ENCODE peak calls at places on chromosomes 6 and 20, in seven cellular contexts. P is spleen, A is body of pancreas, S is uterus, I is sigmoid colon, L is A549, E is IMR-90. C is an unnamed sample.

GRCh38 chr6:166771701-166772100 is 144.7 kb upstream of the RPS6KA2 start:
- DNase-seq in S (no peak), P (no peak), E (no peak), L (no peak), A (no peak), I (no peak), C (no peak)

GRCh38 chr20:21190866-21191265 is 65.0 kb downstream of the KIZ start:
- DNase-seq in L (no peak), S (no peak), P (no peak), A (no peak), E (no peak), I (no peak), C (no peak)

GRCh38 chr6:150312395-150312794 is 56.4 kb upstream of the IYD start:
- DNase-seq in A (no peak), L (no peak), I (no peak), S (no peak), P (no peak), E (no peak), C (no peak)

GRCh38 chr6:71326611-71327010 is 38.0 kb downstream of the OGFRL1 start:
- DNase-seq in E (no peak), P (no peak), I (no peak), S (no peak), A (no peak), L (no peak), C (no peak)

GRCh38 chr6:110551088-110551487 is 74.7 kb upstream of the SLC22A16 start:
- DNase-seq in L (no peak), A (no peak), S (no peak), E (no peak), P (no peak), I (no peak), C (no peak)

GRCh38 chr6:39231386-39231785 is 2.1 kb upstream of the KCNK5 start:
- DNase-seq in A (no peak), P (peak; percentile 41), L (no peak), S (no peak), I (no peak), E (no peak), C (no peak)

GRCh38 chr20:24955045-24955444 is 6.0 kb downstream of the CST7 start:
- DNase-seq in P (peak; percentile 50), E (no peak), A (peak; percentile 6), S (no peak), I (peak; percentile 48), L (no peak), C (no peak)

GRCh38 chr20:2507875-2508630 is 662 bp downstream of the ZNF343 start:
- DNase-seq in I (peak; percentile 70), S (no peak), E (peak; percentile 47), A (peak; percentile 18), P (no peak), L (peak; percentile 21), C (peak; percentile 57)

GRCh38 chr20:16313917-16314316 is 259.3 kb downstream of the KIF16B start:
- DNase-seq in I (no peak), S (no peak), A (no peak), E (no peak), P (no peak), L (no peak), C (no peak)

GRCh38 chr6:15326072-15326614 is 80.3 kb downstream of the JARID2 start:
- DNase-seq in L (no peak), P (no peak), S (no peak), E (no peak), A (no peak), I (no peak), C (no peak)

GRCh38 chr20:44215125-44215524 is 4.6 kb upstream of the OSER1 start:
- DNase-seq in P (peak; percentile 87), S (peak; percentile 70), A (peak; percentile 70), L (peak; percentile 77), E (peak; percentile 62), I (peak; percentile 74), C (peak; percentile 78)

GRCh38 chr20:5065489-5066383 is 54.0 kb downstream of the PCNA start:
- DNase-seq in A (peak; percentile 81), I (peak; percentile 68), S (peak; percentile 15), L (peak; percentile 98), P (peak; percentile 86), E (peak; percentile 97), C (peak; percentile 58)

GRCh38 chr6:159461266-159461665 is 231.8 kb downstream of the SOD2 start:
- DNase-seq in I (no peak), P (no peak), A (no peak), S (no peak), E (no peak), L (no peak), C (no peak)

GRCh38 chr6:3770023-3770422 is 18.5 kb upstream of the PXDC1 start:
- DNase-seq in I (no peak), S (no peak), L (no peak), E (no peak), A (no peak), P (no peak), C (no peak)

GRCh38 chr20:35151739-35152138 is 4.6 kb upstream of the EDEM2 start:
- DNase-seq in L (no peak), P (no peak), E (peak; percentile 41), I (no peak), S (no peak), A (no peak), C (no peak)

GRCh38 chr20:57391439-57392129 is 388 bp downstream of the RBM38 start:
- DNase-seq in P (peak; percentile 92), A (peak; percentile 39), E (no peak), I (peak; percentile 71), L (no peak), S (no peak), C (peak; percentile 83)

GRCh38 chr6:30483677-30484279 is 5.5 kb upstream of the HLA-E start:
- DNase-seq in P (no peak), S (no peak), A (peak; percentile 36), E (peak; percentile 74), L (peak; percentile 61), I (no peak), C (peak; percentile 57)

GRCh38 chr6:13931797-13932402 is 7.1 kb downstream of the RNF182 start:
- DNase-seq in I (no peak), E (no peak), P (no peak), A (no peak), L (no peak), S (no peak), C (no peak)

GRCh38 chr6:105136433-105137350 is 43.1 kb downstream of the POPDC3 start:
- DNase-seq in S (peak; percentile 59), I (peak; percentile 88), P (peak; percentile 79), E (peak; percentile 59), L (peak; percentile 45), A (peak; percentile 34), C (peak; percentile 36)

GRCh38 chr6:94270040-94270689 is 850.8 kb upstream of the EPHA7 start:
- DNase-seq in S (no peak), L (no peak), E (no peak), P (no peak), I (no peak), A (no peak), C (no peak)

GRCh38 chr20:37875776-37876175 is 27.2 kb upstream of the VSTM2L start:
- DNase-seq in P (no peak), S (no peak), A (no peak), L (no peak), E (no peak), I (no peak), C (no peak)

GRCh38 chr6:25717856-25718740 is 36.4 kb upstream of the SLC17A4 start:
- DNase-seq in A (no peak), E (peak; percentile 6), I (no peak), P (no peak), S (no peak), L (peak; percentile 19), C (peak; percentile 53)

GRCh38 chr6:157629220-157629619 is 193.8 kb upstream of the SNX9 start:
- DNase-seq in I (peak; percentile 18), A (no peak), S (no peak), P (no peak), E (peak; percentile 41), L (no peak), C (no peak)

DNA sequence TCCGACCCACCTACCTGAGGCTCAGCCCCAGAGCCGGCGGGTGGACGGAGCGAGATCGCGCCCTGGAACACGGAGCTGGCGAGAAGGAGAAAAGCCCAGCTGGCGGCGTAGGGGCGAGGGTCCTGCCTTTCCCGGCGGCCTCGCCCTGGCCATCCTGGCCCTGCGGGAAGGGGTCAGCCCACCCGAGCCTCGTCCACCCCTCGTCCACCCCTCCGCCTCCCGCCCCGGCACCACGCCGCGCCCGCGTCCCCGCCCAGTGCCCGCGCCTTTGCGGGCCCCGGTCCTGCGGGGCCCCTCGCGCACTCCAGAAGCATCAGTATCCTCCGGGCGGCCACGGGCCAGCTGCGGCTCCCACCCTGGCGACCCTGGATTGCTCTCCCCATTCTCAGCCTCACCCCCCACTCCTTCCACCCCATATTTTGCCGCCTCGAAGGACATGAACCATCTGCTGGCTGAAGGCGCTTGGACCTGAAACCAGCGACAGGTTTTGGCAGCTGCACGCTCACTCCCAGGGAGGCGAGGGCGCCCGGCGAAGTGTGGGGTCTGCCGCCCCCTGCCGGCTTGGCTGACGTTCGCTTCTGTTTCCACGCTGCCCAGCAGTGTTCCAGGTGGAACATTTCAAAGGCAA is 65.1 kb downstream of the PLG start:
- DNase-seq in E (no peak), A (peak; percentile 84), S (peak; percentile 75), I (peak; percentile 87), P (peak; percentile 80), L (peak; percentile 61), C (peak; percentile 47)
- TF ChIP-seq POLR2A in E (no peak), A (peak; percentile 71), S (no peak), I (no peak), P (no peak), L (no peak), C (no peak)

GRCh38 chr6:35145757-35146156 is 4.6 kb upstream of the TCP11 start:
- DNase-seq in E (no peak), L (no peak), S (no peak), P (no peak), A (no peak), I (no peak), C (no peak)
- TF ChIP-seq POLR2A in E (no peak), L (no peak), S (no peak), P (no peak), A (no peak), I (no peak), C (no peak)

DNA sequence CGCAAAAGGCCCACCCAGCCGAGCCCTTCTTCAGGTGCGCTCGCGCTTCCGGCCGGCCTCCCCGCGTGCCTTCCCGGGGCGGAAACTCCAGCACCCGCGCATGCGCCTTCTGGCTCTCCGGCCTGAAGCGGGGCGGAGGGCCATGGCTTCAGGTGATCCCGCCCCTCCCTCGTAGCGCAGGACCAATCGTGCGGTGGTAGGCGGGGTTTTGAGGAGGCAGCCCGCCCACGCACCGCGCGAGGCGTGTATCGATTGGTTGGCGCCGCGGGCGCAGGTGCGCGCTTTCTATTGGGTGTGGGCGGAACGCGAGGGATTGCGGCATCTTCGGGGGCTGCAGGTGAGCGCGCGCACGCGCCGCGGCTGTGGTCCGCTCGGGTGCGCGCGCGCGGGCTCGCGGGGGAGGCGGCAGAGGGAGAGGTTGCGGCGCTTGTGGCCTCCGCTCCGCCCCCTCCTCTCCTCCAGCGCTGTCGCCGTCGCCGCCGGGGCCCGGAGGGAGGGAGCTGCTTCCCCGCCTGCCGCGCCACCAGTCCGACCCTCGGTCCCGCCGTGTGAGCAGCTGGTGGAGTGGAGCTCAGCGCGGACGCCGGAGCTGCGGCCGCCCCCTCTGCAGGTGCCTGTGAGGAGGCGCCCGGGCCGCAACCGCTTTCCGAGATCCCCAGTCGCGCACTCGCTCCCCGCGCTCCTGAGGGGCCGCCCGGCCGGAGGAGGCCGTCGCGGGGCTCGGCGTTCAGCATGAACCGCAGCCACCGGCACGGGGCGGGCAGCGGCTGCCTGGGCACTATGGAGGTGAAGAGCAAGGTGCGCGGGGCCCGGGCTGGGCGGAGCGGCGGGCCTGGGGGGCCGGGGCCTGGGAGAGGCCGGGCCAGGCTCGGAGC is at the start of gene PARD6B:
- DNase-seq in A (peak; percentile 99), E (peak; percentile 92), I (peak; percentile 98), P (peak; percentile 99), L (peak; percentile 100), S (peak; percentile 96), C (peak; percentile 100)
- TF ChIP-seq POLR2A in A (peak; percentile 92), E (no peak), I (no peak), P (no peak), L (peak; percentile 74), S (peak; percentile 74), C (peak; percentile 66)

GRCh38 chr20:910840-911770 is 5.0 kb downstream of the ANGPT4 start:
- DNase-seq in P (peak; percentile 35), E (peak; percentile 10), L (no peak), I (no peak), S (no peak), A (no peak), C (no peak)
- TF ChIP-seq POLR2A in P (no peak), E (no peak), L (no peak), I (no peak), S (no peak), A (no peak), C (no peak)